ENCODE peak calls at places on chromosomes 6 and 20, in seven cellular contexts. Y, E, V, R, A, F and Z are unnamed samples.

GRCh38 chr20:25035924-25036323 is 22.0 kb downstream of the ACSS1 start:
- DNase-seq in Y (no peak), E (no peak), V (no peak), R (no peak), A (no peak), F (no peak), Z (no peak)

GRCh38 chr6:140320081-140320798 is 945.8 kb upstream of the CITED2 start:
- DNase-seq in Y (no peak), E (peak), V (no peak), R (no peak), A (no peak), F (no peak), Z (no peak)

GRCh38 chr6:57135885-57136284 is 36.2 kb upstream of the BAG2 start:
- DNase-seq in Y (no peak), E (peak), V (no peak), R (no peak), A (no peak), F (no peak), Z (no peak)

GRCh38 chr20:51022227-51022802 is 592 bp downstream of the KCNG1 start:
- DNase-seq in Y (no peak), E (no peak), V (no peak), R (no peak), A (no peak), F (no peak), Z (no peak)

GRCh38 chr6:8551386-8551785 is 116.0 kb upstream of the SLC35B3 start:
- DNase-seq in Y (no peak), E (no peak), V (no peak), R (no peak), A (no peak), F (no peak), Z (no peak)

GRCh38 chr20:10376271-10377075 is 57.5 kb downstream of the MKKS start:
- DNase-seq in Y (no peak), E (peak), V (no peak), R (no peak), A (no peak), F (no peak), Z (no peak)

GRCh38 chr6:31776563-31776960 is 566 bp downstream of the VWA7 start:
- DNase-seq in Y (no peak), E (no peak), V (no peak), R (no peak), A (no peak), F (no peak), Z (peak)

GRCh38 chr20:31709939-31710338 is 12.7 kb downstream of the BCL2L1 start:
- DNase-seq in Y (no peak), E (no peak), V (no peak), R (no peak), A (no peak), F (no peak), Z (no peak)

GRCh38 chr6:141719476-141719875 is 413.2 kb upstream of the GJE1 start:
- DNase-seq in Y (peak), E (no peak), V (no peak), R (no peak), A (no peak), F (no peak), Z (no peak)

GRCh38 chr6:159229526-159229925 is 60.3 kb downstream of the FNDC1 start:
- DNase-seq in Y (no peak), E (no peak), V (no peak), R (no peak), A (no peak), F (no peak), Z (no peak)

GRCh38 chr6:5786321-5787053 is 220.2 kb downstream of the NRN1 start:
- DNase-seq in Y (no peak), E (peak), V (no peak), R (no peak), A (no peak), F (no peak), Z (no peak)

GRCh38 chr20:3681352-3681930 is 369 bp downstream of the ADAM33 start:
- DNase-seq in Y (no peak), E (no peak), V (no peak), R (no peak), A (no peak), F (no peak), Z (no peak)

GRCh38 chr6:25173951-25174474 is 105.2 kb upstream of the CARMIL1 start:
- DNase-seq in Y (peak), E (peak), V (no peak), R (peak), A (no peak), F (no peak), Z (peak)

DNA sequence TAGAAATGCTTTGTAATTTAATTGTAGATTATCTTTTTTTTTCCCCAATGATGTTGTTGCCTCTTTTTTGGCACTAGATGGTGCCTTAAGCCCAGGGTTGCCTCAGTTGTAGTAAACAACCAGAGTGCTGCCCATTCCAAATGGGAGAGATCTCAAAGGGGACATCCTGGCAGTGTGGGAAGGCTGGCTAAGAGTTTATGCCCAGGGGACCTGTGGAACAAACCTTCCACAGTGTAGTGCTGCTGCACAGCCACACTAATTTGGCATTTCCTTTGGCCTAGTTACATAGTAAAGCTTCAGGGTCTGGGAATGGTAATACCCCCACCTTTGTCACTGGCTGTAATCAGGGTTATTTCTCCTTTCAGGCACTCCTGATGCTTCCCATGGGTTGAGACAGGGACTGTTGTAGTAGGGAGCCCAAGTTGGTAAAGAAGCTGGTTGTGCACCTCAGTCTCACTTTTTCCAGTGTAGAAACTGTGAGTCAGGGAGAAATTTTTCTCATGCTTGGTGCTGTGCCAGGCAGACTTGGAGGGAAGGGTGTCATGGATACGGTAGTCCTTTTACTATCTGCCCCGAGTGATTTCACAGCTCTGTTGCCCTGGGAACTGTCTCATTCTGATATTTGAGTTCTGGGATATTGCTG is 177.8 kb upstream of the ECI2 start:
- DNase-seq in Y (peak), E (peak), V (peak), R (peak), A (peak), F (peak), Z (peak)
- TF ChIP-seq CTCF in Y (peak), E (peak), V (peak), R (no peak), A (peak), F (peak), Z (peak)

GRCh38 chr6:151763303-151763702 is 44.2 kb upstream of the ESR1 start:
- DNase-seq in Y (peak), E (peak), V (no peak), R (peak), A (no peak), F (peak), Z (no peak)
- TF ChIP-seq CTCF in Y (peak), E (peak), V (no peak), R (peak), A (peak), F (peak), Z (no peak)

GRCh38 chr20:43751167-43752050 is 24.6 kb upstream of the GTSF1L start:
- DNase-seq in Y (peak), E (peak), V (peak), R (no peak), A (no peak), F (no peak), Z (no peak)

GRCh38 chr20:43752561-43753301 is 25.9 kb upstream of the GTSF1L start:
- DNase-seq in Y (peak), E (peak), V (peak), R (no peak), A (no peak), F (no peak), Z (no peak)

GRCh38 chr20:43755851-43756250 is 29.0 kb upstream of the GTSF1L start:
- DNase-seq in Y (no peak), E (peak), V (no peak), R (no peak), A (no peak), F (no peak), Z (no peak)

GRCh38 chr20:43752051-43752360 is 25.2 kb upstream of the GTSF1L start:
- DNase-seq in Y (no peak), E (no peak), V (no peak), R (no peak), A (no peak), F (no peak), Z (no peak)

GRCh38 chr20:43755390-43755789 is 28.6 kb upstream of the GTSF1L start:
- DNase-seq in Y (peak), E (peak), V (no peak), R (no peak), A (no peak), F (no peak), Z (no peak)
- TF ChIP-seq CTCF in Y (no peak), E (no peak), V (no peak), R (no peak), A (no peak), F (no peak), Z (no peak)

DNA sequence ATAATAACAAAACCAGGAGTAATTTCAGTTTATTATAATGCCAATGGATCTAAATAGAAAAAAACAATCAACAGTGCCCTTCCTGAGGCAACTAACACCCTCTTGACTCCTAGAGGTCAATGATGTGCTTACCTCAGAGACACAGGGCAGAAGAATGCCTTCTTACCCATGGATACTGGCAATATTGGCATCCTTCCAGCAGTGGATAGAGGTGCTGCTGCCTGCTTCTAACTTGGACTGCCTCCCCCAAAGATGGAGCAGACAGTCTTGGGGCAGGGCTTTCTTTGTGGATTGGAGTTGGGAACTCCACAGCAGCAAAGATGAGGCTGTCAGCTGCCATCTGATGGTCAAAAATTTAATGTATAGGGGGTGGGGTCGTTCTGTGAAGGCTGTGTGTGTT is 78.7 kb downstream of the AK9 start:
- DNase-seq in Y (peak), E (no peak), V (no peak), R (no peak), A (no peak), F (no peak), Z (no peak)
- TF ChIP-seq CTCF in Y (no peak), E (no peak), V (no peak), R (no peak), A (no peak), F (no peak), Z (no peak)

DNA sequence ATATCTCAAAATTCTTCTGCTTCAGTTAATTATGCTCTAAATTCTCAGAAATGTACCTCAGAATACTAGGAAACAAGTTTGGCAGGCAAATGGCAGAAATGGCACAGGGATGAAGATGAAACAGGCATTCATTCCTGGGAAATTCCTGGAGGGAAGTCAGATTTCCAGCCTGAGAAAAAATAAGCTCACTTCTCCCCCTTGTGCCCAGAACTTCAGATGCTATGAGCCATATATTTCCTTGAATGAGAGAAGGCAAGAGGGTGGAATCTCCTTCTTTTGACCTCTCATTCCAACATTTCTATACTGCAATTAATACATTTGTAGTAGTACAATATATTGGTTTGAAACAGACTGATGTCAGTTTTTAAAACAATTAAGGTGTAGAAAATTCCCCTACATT is 22.8 kb downstream of the RGS17 start:
- DNase-seq in Y (peak), E (peak), V (no peak), R (no peak), A (no peak), F (peak), Z (no peak)
- TF ChIP-seq CTCF in Y (peak), E (peak), V (no peak), R (no peak), A (no peak), F (peak), Z (no peak)

GRCh38 chr6:12291785-12292604 is 1.8 kb downstream of the EDN1 start:
- DNase-seq in Y (peak), E (peak), V (peak), R (no peak), A (no peak), F (peak), Z (peak)
- TF ChIP-seq CTCF in Y (peak), E (peak), V (no peak), R (no peak), A (no peak), F (peak), Z (no peak)

DNA sequence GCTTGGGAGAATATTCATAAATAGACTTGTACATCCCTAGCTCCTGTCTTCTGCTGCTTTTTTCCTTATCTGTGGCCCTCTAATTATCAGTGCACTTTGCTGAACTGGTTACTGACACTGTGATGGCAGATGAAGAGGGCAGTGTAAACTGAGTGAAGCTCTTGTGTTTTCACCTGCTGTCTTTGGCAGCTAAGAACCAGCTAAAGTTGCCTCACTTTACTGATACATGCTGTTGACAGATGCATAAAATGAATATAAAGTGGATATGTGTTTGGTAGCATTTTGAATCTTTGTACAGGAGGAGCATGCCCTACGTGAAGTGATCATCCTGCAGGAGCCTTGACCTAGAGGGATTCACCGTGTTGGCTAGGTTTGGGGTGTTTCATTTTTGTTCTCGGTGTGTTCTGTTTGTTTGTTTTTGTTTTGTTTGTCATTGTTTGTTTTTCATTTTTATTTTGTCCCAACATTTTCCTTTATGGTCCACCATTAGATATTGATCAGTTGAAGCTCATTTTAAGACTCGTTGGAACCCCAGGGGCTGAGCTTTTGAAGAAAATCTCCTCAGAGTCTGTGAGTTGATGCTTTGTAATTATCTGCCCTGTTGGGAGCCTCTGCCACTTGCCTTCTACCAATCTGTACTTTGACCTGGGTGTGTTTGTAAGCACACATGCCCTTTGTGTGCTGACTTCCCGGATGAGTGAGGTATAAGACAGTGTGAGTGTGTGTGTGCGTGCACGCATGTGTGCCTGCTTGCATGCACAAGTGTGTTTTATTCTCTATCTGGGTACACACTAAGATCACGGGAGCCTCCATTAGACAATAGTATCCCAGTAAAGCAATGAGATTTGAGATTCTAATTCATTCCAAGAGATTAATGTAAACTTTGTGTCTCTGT is 34.6 kb upstream of the MAPK13 start:
- DNase-seq in Y (no peak), E (no peak), V (peak), R (no peak), A (no peak), F (no peak), Z (peak)
- TF ChIP-seq CTCF in Y (no peak), E (no peak), V (no peak), R (no peak), A (no peak), F (no peak), Z (no peak)